ENCODE peak calls at places on chromosomes 4 and X, in eight cellular contexts. S, B, P, F, K, G, Z and A are unnamed samples.

GRCh38 chr4:72397314-72397713 is 171.7 kb downstream of the ADAMTS3 start:
- DNase-seq in S (no peak), B (no peak), P (no peak), F (no peak), K (no peak), G (no peak), Z (peak; percentile 22), A (no peak)

GRCh38 chr4:9932771-9933170 is 88.5 kb downstream of the SLC2A9 start:
- DNase-seq in S (no peak), B (no peak), P (no peak), F (no peak), K (no peak), G (no peak), Z (no peak), A (no peak)

GRCh38 chrX:37745835-37746234 is 34.0 kb upstream of the CYBB start:
- DNase-seq in S (no peak), B (no peak), P (no peak), F (no peak), K (no peak), G (no peak), Z (no peak), A (no peak)

GRCh38 chrX:72030431-72030830 is 101.3 kb downstream of the RTL5 start:
- DNase-seq in S (no peak), B (no peak), P (no peak), F (no peak), K (no peak), G (no peak), Z (no peak), A (no peak)

GRCh38 chr4:185224597-185224996 is 15.2 kb downstream of the SNX25 start:
- DNase-seq in S (no peak), B (no peak), P (no peak), F (no peak), K (no peak), G (no peak), Z (no peak), A (no peak)

GRCh38 chr4:122688529-122688928 is 44.0 kb upstream of the BBS12 start:
- DNase-seq in S (peak; percentile 54), B (no peak), P (no peak), F (no peak), K (no peak), G (no peak), Z (no peak), A (no peak)

GRCh38 chr4:8238061-8238511 is 31.5 kb upstream of the HTRA3 start:
- DNase-seq in S (no peak), B (no peak), P (no peak), F (no peak), K (no peak), G (no peak), Z (no peak), A (no peak)

GRCh38 chrX:39556056-39556455 is 541.7 kb downstream of the BCOR start:
- DNase-seq in S (no peak), B (no peak), P (no peak), F (no peak), K (no peak), G (no peak), Z (no peak), A (no peak)

GRCh38 chr4:186201535-186202230 is 10.3 kb downstream of the CYP4V2 start:
- DNase-seq in S (no peak), B (no peak), P (no peak), F (no peak), K (no peak), G (peak; percentile 72), Z (peak; percentile 37), A (no peak)

GRCh38 chrX:67780694-67781109 is 236.9 kb downstream of the AR start:
- DNase-seq in S (peak; percentile 90), B (peak; percentile 75), P (peak; percentile 82), F (peak; percentile 67), K (peak; percentile 41), G (peak; percentile 48), Z (peak; percentile 79), A (no peak)

GRCh38 chrX:63918611-63919010 is 133.6 kb upstream of the ARHGEF9 start:
- DNase-seq in S (no peak), B (no peak), P (no peak), F (no peak), K (no peak), G (no peak), Z (no peak), A (no peak)

GRCh38 chrX:86946569-86946968 is 571.0 kb upstream of the KLHL4 start:
- DNase-seq in S (peak; percentile 3), B (no peak), P (no peak), F (peak; percentile 20), K (no peak), G (no peak), Z (no peak), A (no peak)

GRCh38 chr4:187432310-187432709 is 563.3 kb upstream of the ZFP42 start:
- DNase-seq in S (no peak), B (no peak), P (no peak), F (no peak), K (no peak), G (no peak), Z (no peak), A (no peak)

GRCh38 chrX:101385795-101386541 is at the start of gene BTK:
- DNase-seq in S (no peak), B (no peak), P (no peak), F (no peak), K (no peak), G (no peak), Z (no peak), A (no peak)
- TF ChIP-seq POLR2A in S (no peak), B (no peak), P (no peak), F (no peak), K (no peak), G (no peak), Z (no peak), A (no peak)

DNA sequence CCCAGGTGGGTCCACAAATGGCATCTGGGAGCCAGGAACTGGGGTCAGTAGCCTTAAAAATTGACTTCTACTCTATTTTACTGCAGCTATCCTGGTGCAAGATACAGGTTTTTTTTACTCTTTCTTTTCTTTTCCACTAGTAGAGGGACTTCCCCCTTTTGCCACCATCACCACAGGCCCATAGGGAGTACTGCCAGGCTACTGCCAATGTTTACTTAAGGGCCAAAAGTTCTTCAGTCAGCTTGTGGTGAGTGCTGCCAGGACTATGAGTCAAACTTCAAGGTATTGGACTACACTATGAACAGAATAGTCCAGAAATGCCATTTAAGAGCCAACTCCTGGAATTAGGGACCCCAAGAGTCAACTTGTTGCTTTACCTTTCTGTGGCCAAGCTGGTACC is 94.7 kb downstream of the EDA2R start:
- DNase-seq in S (no peak), B (no peak), P (no peak), F (no peak), K (no peak), G (no peak), Z (no peak), A (no peak)
- H3K27ac ChIP-seq in S (no peak overlapping the region), B (no peak overlapping the region), P (no peak overlapping the region), F (no peak overlapping the region), K (no peak overlapping the region), G (no peak overlapping the region), Z (no peak overlapping the region), A (no peak overlapping the region)

GRCh38 chr4:41792166-41792565 is 43.6 kb upstream of the PHOX2B start:
- DNase-seq in S (no peak), B (no peak), P (no peak), F (no peak), K (no peak), G (no peak), Z (no peak), A (no peak)

GRCh38 chr4:41795796-41796195 is 47.3 kb upstream of the PHOX2B start:
- DNase-seq in S (no peak), B (no peak), P (no peak), F (no peak), K (no peak), G (no peak), Z (no peak), A (no peak)

GRCh38 chr4:41796545-41797210 is 48.2 kb upstream of the PHOX2B start:
- DNase-seq in S (no peak), B (no peak), P (no peak), F (no peak), K (no peak), G (no peak), Z (no peak), A (no peak)

GRCh38 chr4:41799126-41799525 is 50.6 kb upstream of the PHOX2B start:
- DNase-seq in S (no peak), B (no peak), P (no peak), F (no peak), K (no peak), G (no peak), Z (no peak), A (no peak)

DNA sequence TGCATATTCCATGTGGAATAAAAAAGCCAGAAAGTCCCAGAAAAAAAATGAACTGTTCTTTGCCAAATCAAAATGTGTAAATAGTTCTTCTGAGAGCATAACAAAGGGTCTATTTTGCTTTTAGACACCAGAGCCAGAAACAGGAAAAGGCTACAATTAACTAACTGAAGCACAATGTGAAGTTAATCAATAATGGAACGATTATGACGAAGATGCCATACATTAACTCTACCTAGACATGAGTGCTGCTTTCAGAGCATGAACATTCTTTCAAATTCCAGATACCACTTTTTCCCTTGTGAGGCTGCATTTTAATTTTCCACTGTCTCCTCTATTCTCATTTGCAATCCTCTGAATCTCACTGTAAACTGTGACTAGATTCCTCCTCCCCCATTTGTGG is 48.7 kb upstream of the PHOX2B start:
- DNase-seq in S (no peak), B (no peak), P (no peak), F (no peak), K (no peak), G (no peak), Z (no peak), A (no peak)
- TF ChIP-seq POLR2A in S (no peak), B (no peak), P (no peak), F (no peak), K (no peak), G (no peak), Z (no peak), A (no peak)

GRCh38 chr4:39305902-39306677 is 60.1 kb downstream of the RFC1 start:
- DNase-seq in S (no peak), B (no peak), P (no peak), F (no peak), K (no peak), G (peak; percentile 15), Z (no peak), A (no peak)

GRCh38 chr4:39308576-39308975 is 57.6 kb downstream of the RFC1 start:
- DNase-seq in S (peak; percentile 72), B (no peak), P (no peak), F (no peak), K (no peak), G (no peak), Z (no peak), A (no peak)

GRCh38 chr4:39302901-39303300 is 63.3 kb downstream of the RFC1 start:
- DNase-seq in S (no peak), B (no peak), P (no peak), F (no peak), K (no peak), G (no peak), Z (no peak), A (no peak)

GRCh38 chr4:39304651-39305050 is 61.5 kb downstream of the RFC1 start:
- DNase-seq in S (peak; percentile 68), B (no peak), P (no peak), F (no peak), K (no peak), G (no peak), Z (no peak), A (no peak)

DNA sequence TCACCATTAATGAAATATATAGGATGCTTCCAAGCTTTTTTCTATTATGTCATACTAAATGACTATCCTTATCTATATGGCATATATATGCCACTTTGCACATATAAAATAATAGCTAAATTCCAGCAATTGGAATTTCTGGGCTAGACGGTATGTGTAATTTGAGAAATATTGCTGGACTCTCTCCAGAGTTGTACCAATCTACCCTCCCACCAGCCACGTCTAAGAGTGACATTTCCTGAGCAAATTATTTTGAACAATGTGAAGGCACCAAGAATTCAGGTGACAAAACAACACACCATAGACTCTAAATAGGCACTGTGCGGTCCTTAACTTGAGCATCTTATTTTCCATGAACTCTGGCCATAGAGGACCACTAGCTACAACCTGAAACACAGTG is 62.3 kb downstream of the RFC1 start:
- DNase-seq in S (no peak), B (no peak), P (no peak), F (no peak), K (no peak), G (no peak), Z (no peak), A (no peak)
- H3K27ac ChIP-seq in S (no peak overlapping the region), B (no peak overlapping the region), P (no peak overlapping the region), F (no peak overlapping the region), K (no peak overlapping the region), G (no peak overlapping the region), Z (no peak overlapping the region), A (no peak overlapping the region)